ENCODE peak calls at places on chromosomes 4 and X, in seven cellular contexts. W, E, G, S, D, P and M are unnamed samples. For H3K4me1, the result is how much of the 10 kb centered on the place peaks cover.

GRCh38 chrX:102154900-102155805 is 624 bp downstream of the BEX5 start:
- DNase-seq in W (peak), E (peak), G (no peak), S (no peak), D (no peak), P (no peak), M (no peak)

GRCh38 chr4:160423879-160424451 is 1321.1 kb downstream of the RAPGEF2 start:
- DNase-seq in W (no peak), E (no peak), G (no peak), S (no peak), D (no peak), P (no peak), M (no peak)

GRCh38 chr4:74004668-74005067 is 6.2 kb upstream of the CXCL5 start:
- DNase-seq in W (no peak), E (no peak), G (no peak), S (no peak), D (no peak), P (no peak), M (no peak)

GRCh38 chrX:96102997-96103396 is 581.6 kb upstream of the DIAPH2 start:
- DNase-seq in W (no peak), E (no peak), G (no peak), S (no peak), D (no peak), P (no peak), M (peak)

GRCh38 chr4:186347743-186348142 is 81.8 kb downstream of the F11 start:
- DNase-seq in W (peak), E (no peak), G (no peak), S (no peak), D (no peak), P (no peak), M (no peak)

GRCh38 chrX:153302796-153303195 is 18.8 kb downstream of the PNMA6F start:
- DNase-seq in W (no peak), E (no peak), G (no peak), S (no peak), D (no peak), P (no peak), M (no peak)

GRCh38 chrX:39677987-39678840 is 419.5 kb downstream of the BCOR start:
- DNase-seq in W (no peak), E (no peak), G (no peak), S (no peak), D (no peak), P (no peak), M (no peak)

GRCh38 chr4:2891294-2891693 is 47.6 kb downstream of the ADD1 start:
- DNase-seq in W (no peak), E (no peak), G (no peak), S (no peak), D (no peak), P (peak), M (peak)

GRCh38 chrX:151448509-151448908 is 51.5 kb downstream of the VMA21 start:
- DNase-seq in W (no peak), E (no peak), G (no peak), S (no peak), D (no peak), P (no peak), M (no peak)

GRCh38 chr4:124334119-124334518 is 378.4 kb downstream of the ANKRD50 start:
- DNase-seq in W (no peak), E (no peak), G (peak), S (peak), D (no peak), P (peak), M (peak)

GRCh38 chr4:141637565-141637964 is 1.2 kb downstream of the IL15 start:
- DNase-seq in W (no peak), E (no peak), G (no peak), S (no peak), D (no peak), P (no peak), M (peak)

GRCh38 chr4:3690576-3691152 is 75.5 kb upstream of the ADRA2C start:
- DNase-seq in W (no peak), E (peak), G (no peak), S (no peak), D (no peak), P (no peak), M (no peak)

GRCh38 chr4:2962614-2963184 is 507 bp downstream of the NOP14 start:
- DNase-seq in W (peak), E (peak), G (peak), S (no peak), D (no peak), P (peak), M (no peak)

GRCh38 chr4:145298885-145299284 is 118.5 kb upstream of the OTUD4 start:
- DNase-seq in W (peak), E (no peak), G (peak), S (no peak), D (no peak), P (no peak), M (no peak)

GRCh38 chr4:83771113-83771705 is 235.3 kb downstream of the GPAT3 start:
- DNase-seq in W (peak), E (peak), G (peak), S (peak), D (peak), P (peak), M (peak)

GRCh38 chr4:83767017-83767541 is 231.2 kb downstream of the GPAT3 start:
- DNase-seq in W (no peak), E (no peak), G (no peak), S (no peak), D (no peak), P (no peak), M (no peak)

GRCh38 chr4:83768146-83768545 is 232.2 kb downstream of the GPAT3 start:
- DNase-seq in W (no peak), E (no peak), G (no peak), S (no peak), D (no peak), P (no peak), M (no peak)

DNA sequence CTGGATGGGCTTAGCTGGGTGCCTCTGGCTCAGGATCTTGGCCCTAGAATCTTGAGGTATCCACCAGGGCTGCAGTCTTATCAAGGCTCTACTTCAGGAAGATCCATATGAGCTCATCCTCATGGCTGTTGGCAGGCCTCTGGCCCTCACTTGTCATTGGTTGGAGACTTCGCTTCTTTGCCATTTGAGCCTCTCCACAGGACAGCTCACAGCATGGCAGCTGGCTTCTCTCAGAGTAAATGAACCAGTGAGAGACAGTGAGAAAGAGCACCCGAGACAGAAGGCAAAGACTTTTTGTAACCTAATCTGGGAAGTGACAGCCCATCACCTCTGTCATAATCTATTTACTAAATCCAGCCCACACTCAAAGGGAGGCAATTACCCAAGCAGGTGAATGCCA is 236.8 kb downstream of the GPAT3 start:
- DNase-seq in W (no peak), E (no peak), G (no peak), S (no peak), D (no peak), P (no peak), M (no peak)
- TF ChIP-seq CTCF in W (no peak), E (no peak), G (no peak), S (no peak), D (no peak), P (no peak), M (no peak)

GRCh38 chr4:6275898-6276563 is 6.4 kb downstream of the WFS1 start:
- DNase-seq in W (no peak), E (no peak), G (no peak), S (no peak), D (no peak), P (peak), M (peak)
- H3K4me1 ChIP-seq in W (half or more), E (under half), G (half or more), S (under half), D (half or more), P (half or more), M (under half)

GRCh38 chrX:103918050-103918449 is 44.4 kb upstream of the TMSB15B start:
- DNase-seq in W (peak), E (peak), G (peak), S (peak), D (peak), P (peak), M (peak)
- H3K27ac ChIP-seq in W (no peak), E (no peak), G (peak), S (no peak), D (peak), P (peak), M (no peak)

DNA sequence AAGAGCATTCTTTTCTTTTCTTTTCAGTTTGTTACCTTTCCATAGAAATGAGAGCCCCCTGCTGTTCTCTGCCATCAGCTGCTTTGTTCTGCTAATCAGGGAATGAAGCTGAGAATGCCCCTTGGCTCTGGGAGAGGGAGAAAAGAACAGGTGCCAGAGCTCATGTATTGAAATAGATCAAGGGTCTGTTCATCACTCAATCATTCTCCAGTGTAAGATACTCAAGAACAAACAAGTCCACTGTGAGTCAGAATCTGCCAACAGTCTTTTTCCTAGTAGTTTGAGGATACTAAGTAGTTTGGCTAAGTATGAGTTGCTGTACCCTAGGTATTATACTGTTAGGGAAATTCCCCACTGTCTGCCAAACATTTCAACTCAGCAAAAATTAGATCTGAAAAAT is 144.3 kb downstream of the RTL3 start:
- DNase-seq in W (no peak), E (peak), G (no peak), S (no peak), D (no peak), P (peak), M (no peak)
- TF ChIP-seq CTCF in W (no peak), E (no peak), G (peak), S (no peak), D (no peak), P (peak), M (no peak)

GRCh38 chr4:184344435-184344834 is 126.8 kb upstream of the ENPP6 start:
- DNase-seq in W (no peak), E (no peak), G (no peak), S (no peak), D (no peak), P (no peak), M (peak)
- H3K4me1 ChIP-seq in W (half or more), E (under half), G (half or more), S (under half), D (under half), P (under half), M (under half)

DNA sequence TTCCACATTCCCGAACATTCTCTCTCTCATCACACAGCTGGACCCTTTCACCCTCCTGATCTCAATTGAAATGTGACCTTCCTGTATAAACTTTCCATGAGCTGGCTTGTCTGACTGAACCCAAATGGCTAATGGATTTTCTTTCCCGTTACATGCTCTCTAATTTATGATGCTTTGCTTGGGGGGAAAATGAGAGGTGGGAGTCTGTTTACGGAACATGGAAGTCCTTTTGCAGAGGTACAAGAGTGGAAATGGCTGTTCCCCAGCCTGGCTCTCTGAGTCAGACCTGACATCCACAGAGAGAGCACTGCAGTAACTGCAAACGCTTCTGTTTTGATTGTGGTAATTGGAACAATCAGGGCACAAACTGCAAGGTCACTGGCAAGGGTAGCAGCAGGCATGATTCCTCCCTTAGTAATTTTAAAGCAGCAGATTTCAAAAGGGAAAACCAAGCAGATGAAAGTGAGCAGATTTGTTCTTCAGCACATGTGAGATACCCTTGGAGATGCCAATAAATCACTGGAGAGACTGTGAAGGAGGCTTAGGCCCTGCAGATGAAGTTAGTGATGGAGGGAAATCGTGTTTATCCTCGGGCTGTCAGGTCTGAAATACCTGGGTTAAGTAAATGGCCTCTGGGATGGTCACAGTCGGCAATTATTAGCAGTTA is 83.9 kb downstream of the SNCA start:
- DNase-seq in W (no peak), E (no peak), G (no peak), S (no peak), D (no peak), P (peak), M (peak)
- H3K27ac ChIP-seq in W (peak), E (no peak), G (no peak), S (no peak), D (peak), P (peak), M (peak)

DNA sequence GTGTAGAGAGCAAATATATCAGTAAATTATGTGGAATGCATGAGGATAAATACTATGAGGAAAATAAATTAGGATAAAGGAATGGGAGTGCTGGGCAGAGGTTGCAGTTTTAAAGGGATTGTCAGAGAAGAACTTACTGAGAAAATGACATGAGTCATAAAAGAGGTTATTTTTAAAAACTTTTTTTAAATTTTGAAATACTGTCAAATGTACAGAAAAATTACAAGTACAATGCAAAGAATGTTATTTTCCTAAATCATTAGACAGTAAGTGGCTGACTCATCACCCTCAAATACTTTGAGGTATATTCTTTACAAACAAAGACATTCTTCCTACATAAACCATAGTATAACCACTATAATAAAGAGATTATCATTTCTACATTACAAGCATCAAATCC is 29.8 kb upstream of the H2AZ1 start:
- DNase-seq in W (no peak), E (no peak), G (no peak), S (no peak), D (no peak), P (no peak), M (no peak)
- TF ChIP-seq CTCF in W (no peak), E (no peak), G (no peak), S (no peak), D (no peak), P (no peak), M (no peak)

GRCh38 chrX:107684956-107685385 is 56.7 kb downstream of the PRPS1 start:
- DNase-seq in W (peak), E (peak), G (no peak), S (peak), D (peak), P (peak), M (no peak)

GRCh38 chrX:107687445-107687844 is 59.1 kb downstream of the PRPS1 start:
- DNase-seq in W (no peak), E (no peak), G (no peak), S (no peak), D (no peak), P (no peak), M (no peak)

GRCh38 chrX:107686792-107687191 is 58.5 kb downstream of the PRPS1 start:
- DNase-seq in W (no peak), E (no peak), G (no peak), S (no peak), D (no peak), P (no peak), M (no peak)

GRCh38 chrX:107683931-107684330 is 55.6 kb downstream of the PRPS1 start:
- DNase-seq in W (no peak), E (no peak), G (no peak), S (no peak), D (no peak), P (no peak), M (no peak)

GRCh38 chrX:107686026-107686425 is 57.7 kb downstream of the PRPS1 start:
- DNase-seq in W (no peak), E (no peak), G (no peak), S (no peak), D (no peak), P (no peak), M (no peak)
- H3K4me1 ChIP-seq in W (half or more), E (under half), G (under half), S (under half), D (under half), P (half or more), M (under half)

DNA sequence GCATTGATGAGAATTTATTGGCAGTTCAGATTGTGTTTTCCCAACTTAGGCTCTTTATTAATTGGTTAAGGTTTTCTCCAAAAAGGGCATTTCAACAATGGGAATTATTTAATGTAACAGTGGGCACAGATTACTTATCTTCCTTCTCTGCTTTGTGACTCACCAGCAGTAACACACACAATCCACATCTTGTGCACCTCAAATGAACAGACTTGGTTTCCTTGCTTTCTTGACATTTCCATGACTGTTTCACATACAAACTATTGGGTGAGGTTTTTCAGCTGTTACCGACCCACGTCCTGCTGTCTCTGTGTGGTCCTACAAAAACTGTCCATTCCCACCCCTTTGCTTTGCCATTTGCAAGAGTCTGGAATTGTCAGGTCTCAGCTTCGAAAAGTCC is 38.1 kb downstream of the CCNI start:
- DNase-seq in W (no peak), E (no peak), G (no peak), S (no peak), D (no peak), P (no peak), M (no peak)
- H3K27ac ChIP-seq in W (no peak), E (no peak), G (no peak), S (no peak), D (no peak), P (no peak), M (peak)